ENCODE peak calls at places on chromosomes 12 and 14, in four cellular contexts. One of them, this sample, is unnamed.

GRCh38 chr12:122517877-122518276 is 8.9 kb downstream of the RSRC2 start:
- DNase-seq in activated CD8-positive, alpha-beta memory T cell treated with anti-CD3 and anti-CD28 coated beads, Interleukin-2, amount 50 U/mL, for 48 hours: no peak
- DNase-seq in AG08395: peak
- DNase-seq in T-cell: no peak
- DNase-seq in this sample: no peak

GRCh38 chr12:67681941-67682340 is 33.4 kb downstream of the DYRK2 start:
- DNase-seq in activated CD8-positive, alpha-beta memory T cell treated with anti-CD3 and anti-CD28 coated beads, Interleukin-2, amount 50 U/mL, for 48 hours: no peak
- DNase-seq in T-cell: no peak
- DNase-seq in AG08395: no peak
- DNase-seq in this sample: no peak

GRCh38 chr12:56461235-56462159 is 6.9 kb upstream of the SPRYD4 start:
- DNase-seq in T-cell: no peak
- DNase-seq in AG08395: peak
- DNase-seq in activated CD8-positive, alpha-beta memory T cell treated with anti-CD3 and anti-CD28 coated beads, Interleukin-2, amount 50 U/mL, for 48 hours: no peak
- DNase-seq in this sample: no peak

GRCh38 chr12:124346425-124347168 is 51.7 kb downstream of the RFLNA start:
- DNase-seq in T-cell: no peak
- DNase-seq in AG08395: no peak
- DNase-seq in activated CD8-positive, alpha-beta memory T cell treated with anti-CD3 and anti-CD28 coated beads, Interleukin-2, amount 50 U/mL, for 48 hours: no peak
- DNase-seq in this sample: no peak

GRCh38 chr12:62631531-62632520 is 165.2 kb downstream of the MON2 start:
- DNase-seq in T-cell: no peak
- DNase-seq in AG08395: peak
- DNase-seq in activated CD8-positive, alpha-beta memory T cell treated with anti-CD3 and anti-CD28 coated beads, Interleukin-2, amount 50 U/mL, for 48 hours: peak
- DNase-seq in this sample: no peak

GRCh38 chr14:90781876-90782275 is 34.4 kb downstream of the TTC7B start:
- DNase-seq in activated CD8-positive, alpha-beta memory T cell treated with anti-CD3 and anti-CD28 coated beads, Interleukin-2, amount 50 U/mL, for 48 hours: no peak
- DNase-seq in T-cell: no peak
- DNase-seq in AG08395: no peak
- DNase-seq in this sample: no peak

GRCh38 chr12:117255386-117255785 is 65.1 kb upstream of the FBXO21 start:
- DNase-seq in T-cell: no peak
- DNase-seq in AG08395: no peak
- DNase-seq in activated CD8-positive, alpha-beta memory T cell treated with anti-CD3 and anti-CD28 coated beads, Interleukin-2, amount 50 U/mL, for 48 hours: no peak
- DNase-seq in this sample: no peak

GRCh38 chr14:105616802-105617192 is 90.4 kb downstream of the TMEM121 start:
- DNase-seq in AG08395: no peak
- DNase-seq in activated CD8-positive, alpha-beta memory T cell treated with anti-CD3 and anti-CD28 coated beads, Interleukin-2, amount 50 U/mL, for 48 hours: no peak
- DNase-seq in T-cell: no peak
- DNase-seq in this sample: no peak

GRCh38 chr12:5272061-5272820 is 159.7 kb upstream of the NTF3 start:
- DNase-seq in T-cell: no peak
- DNase-seq in AG08395: no peak
- DNase-seq in activated CD8-positive, alpha-beta memory T cell treated with anti-CD3 and anti-CD28 coated beads, Interleukin-2, amount 50 U/mL, for 48 hours: no peak
- DNase-seq in this sample: no peak

GRCh38 chr12:116304621-116305020 is 27.1 kb upstream of the MED13L start:
- DNase-seq in T-cell: no peak
- DNase-seq in activated CD8-positive, alpha-beta memory T cell treated with anti-CD3 and anti-CD28 coated beads, Interleukin-2, amount 50 U/mL, for 48 hours: no peak
- DNase-seq in AG08395: no peak
- DNase-seq in this sample: no peak